ENCODE peak calls at places on chromosomes 7 and 10, in five cellular contexts. K is psoas muscle, S is mucosa of descending colon, C is fibroblast of lung, Q is right atrium auricular region. Y is an unnamed sample.

GRCh38 chr10:125370578-125370977 is 210.2 kb upstream of the CTBP2 start:
- DNase-seq in K (no peak), S (no peak), C (no peak), Q (no peak), Y (no peak)

GRCh38 chr7:36796850-36797618 is 72.7 kb upstream of the AOAH start:
- DNase-seq in K (no peak), S (no peak), C (no peak), Q (no peak), Y (no peak)

GRCh38 chr10:113957013-113957412 is 86.7 kb upstream of the ADRB1 start:
- DNase-seq in K (no peak), S (no peak), C (peak; percentile 87), Q (no peak), Y (no peak)

GRCh38 chr7:45457591-45457990 is 116.6 kb upstream of the ADCY1 start:
- DNase-seq in K (no peak), S (no peak), C (peak; percentile 34), Q (no peak), Y (no peak)

GRCh38 chr10:125160856-125161569 is 650 bp upstream of the CTBP2 start:
- DNase-seq in K (peak; percentile 89), S (peak; percentile 83), C (peak; percentile 89), Q (peak; percentile 83), Y (peak; percentile 37)

GRCh38 chr10:79018591-79019011 is 50.2 kb upstream of the ZMIZ1 start:
- DNase-seq in K (peak; percentile 72), S (no peak), C (peak; percentile 32), Q (no peak), Y (no peak)

GRCh38 chr10:35640474-35640873 is 1.6 kb downstream of the FZD8 start:
- DNase-seq in K (peak; percentile 84), S (peak; percentile 75), C (peak; percentile 73), Q (peak; percentile 70), Y (no peak)

GRCh38 chr7:122430710-122431109 is 126.2 kb upstream of the FEZF1 start:
- DNase-seq in K (no peak), S (no peak), C (peak; percentile 23), Q (no peak), Y (no peak)

GRCh38 chr7:36723951-36724664 is at the start of gene AOAH:
- DNase-seq in K (peak; percentile 65), S (peak; percentile 82), C (no peak), Q (peak; percentile 73), Y (peak; percentile 32)

GRCh38 chr10:58856508-58857240 is 319.8 kb upstream of the PHYHIPL start:
- DNase-seq in K (peak; percentile 60), S (no peak), C (peak; percentile 98), Q (peak; percentile 73), Y (no peak)

GRCh38 chr10:129426670-129427069 is 40.4 kb upstream of the MGMT start:
- DNase-seq in K (no peak), S (no peak), C (no peak), Q (no peak), Y (no peak)

GRCh38 chr7:14321947-14322346 is 332.5 kb upstream of the ETV1 start:
- DNase-seq in K (no peak), S (no peak), C (no peak), Q (no peak), Y (no peak)

GRCh38 chr7:132614428-132615076 is 38.3 kb upstream of the PLXNA4 start:
- DNase-seq in K (peak; percentile 59), S (no peak), C (peak; percentile 25), Q (peak; percentile 63), Y (no peak)

GRCh38 chr7:116173051-116174028 is 37.0 kb upstream of the TES start:
- DNase-seq in K (no peak), S (no peak), C (peak; percentile 59), Q (no peak), Y (no peak)

GRCh38 chr7:102281785-102282184 is 4.9 kb upstream of the SH2B2 start:
- DNase-seq in K (no peak), S (no peak), C (no peak), Q (no peak), Y (no peak)

DNA sequence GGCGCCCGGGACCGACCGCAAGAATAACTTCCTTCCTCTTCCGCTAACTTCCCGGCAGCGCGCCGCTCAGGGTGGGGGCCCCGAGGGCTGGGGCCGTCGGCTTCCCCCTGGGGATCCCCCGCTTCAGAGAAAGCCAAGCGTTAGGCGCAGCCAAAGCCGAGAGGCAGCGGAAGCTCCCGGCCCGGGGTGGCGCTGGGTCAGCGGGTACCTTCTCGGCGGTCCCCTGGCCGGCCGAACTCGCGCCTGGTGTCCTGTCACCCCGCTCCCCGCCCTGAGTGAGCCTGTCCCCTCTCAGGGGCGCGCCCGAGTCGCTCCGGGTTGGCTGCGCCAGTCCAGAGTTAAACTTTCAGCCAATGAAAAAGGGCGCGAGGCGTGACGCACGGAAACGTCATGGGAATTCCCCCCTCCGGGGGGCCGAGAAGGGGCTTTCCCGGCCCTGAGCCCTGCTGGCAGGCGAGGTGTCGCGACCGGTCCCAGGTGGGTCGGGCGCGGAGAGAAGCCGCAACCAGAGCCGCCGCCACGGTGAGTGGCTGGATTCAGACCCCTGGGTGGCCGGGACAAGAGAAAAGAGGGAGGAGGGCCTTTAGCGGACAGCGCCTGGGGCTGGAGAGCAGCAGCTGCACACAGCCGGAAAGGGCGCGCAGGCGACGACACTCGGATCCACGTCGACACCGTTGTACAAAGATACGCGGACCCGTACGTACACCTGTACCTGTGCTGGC is 1.3 kb upstream of the NFKB2 start:
- DNase-seq in K (peak; percentile 96), S (peak; percentile 97), C (peak; percentile 86), Q (peak; percentile 97), Y (peak; percentile 78)
- TF ChIP-seq CTCF in K (no peak), S (no peak), C (no peak), Q (peak; percentile 94), Y (peak; percentile 95)

GRCh38 chr10:101561068-101561915 is 26.8 kb downstream of the POLL start:
- DNase-seq in K (peak; percentile 29), S (no peak), C (no peak), Q (no peak), Y (no peak)

GRCh38 chr10:101562231-101562630 is 25.8 kb downstream of the POLL start:
- DNase-seq in K (peak; percentile 26), S (no peak), C (no peak), Q (no peak), Y (no peak)

GRCh38 chr10:101564490-101564991 is 23.5 kb downstream of the POLL start:
- DNase-seq in K (peak; percentile 48), S (no peak), C (no peak), Q (no peak), Y (no peak)

GRCh38 chr10:101563497-101564040 is 24.5 kb downstream of the POLL start:
- DNase-seq in K (peak; percentile 27), S (no peak), C (no peak), Q (no peak), Y (no peak)

GRCh38 chr10:101563007-101563406 is 25.1 kb downstream of the POLL start:
- DNase-seq in K (peak; percentile 4), S (no peak), C (no peak), Q (no peak), Y (no peak)
- H3K4me3 ChIP-seq in K (no peak overlapping the region), S (no peak overlapping the region), C (no peak overlapping the region), Q (no peak overlapping the region), Y (no peak overlapping the region)

GRCh38 chr7:63029207-63029522 is 969.5 kb upstream of the ZNF722 start:
- DNase-seq in K (no peak), S (no peak), C (no peak), Q (no peak), Y (no peak)

GRCh38 chr7:63030061-63030460 is 968.6 kb upstream of the ZNF722 start:
- DNase-seq in K (no peak), S (no peak), C (no peak), Q (no peak), Y (no peak)

GRCh38 chr7:63027075-63027474 is 971.6 kb upstream of the ZNF722 start:
- DNase-seq in K (no peak), S (no peak), C (no peak), Q (no peak), Y (no peak)

GRCh38 chr7:63025815-63026214 is 972.8 kb upstream of the ZNF722 start:
- DNase-seq in K (no peak), S (no peak), C (no peak), Q (no peak), Y (no peak)

GRCh38 chr7:63028376-63029206 is 970.1 kb upstream of the ZNF722 start:
- DNase-seq in K (no peak), S (no peak), C (no peak), Q (peak; percentile 16), Y (no peak)
- H3K9me3 ChIP-seq in K (peaks cover 6% of the 10 kb centered on the region), S (peaks cover 80% of the 10 kb centered on the region), C (no peaks in the 10 kb centered on the region), Q (peaks cover 7% of the 10 kb centered on the region), Y (peaks cover 53% of the 10 kb centered on the region)

DNA sequence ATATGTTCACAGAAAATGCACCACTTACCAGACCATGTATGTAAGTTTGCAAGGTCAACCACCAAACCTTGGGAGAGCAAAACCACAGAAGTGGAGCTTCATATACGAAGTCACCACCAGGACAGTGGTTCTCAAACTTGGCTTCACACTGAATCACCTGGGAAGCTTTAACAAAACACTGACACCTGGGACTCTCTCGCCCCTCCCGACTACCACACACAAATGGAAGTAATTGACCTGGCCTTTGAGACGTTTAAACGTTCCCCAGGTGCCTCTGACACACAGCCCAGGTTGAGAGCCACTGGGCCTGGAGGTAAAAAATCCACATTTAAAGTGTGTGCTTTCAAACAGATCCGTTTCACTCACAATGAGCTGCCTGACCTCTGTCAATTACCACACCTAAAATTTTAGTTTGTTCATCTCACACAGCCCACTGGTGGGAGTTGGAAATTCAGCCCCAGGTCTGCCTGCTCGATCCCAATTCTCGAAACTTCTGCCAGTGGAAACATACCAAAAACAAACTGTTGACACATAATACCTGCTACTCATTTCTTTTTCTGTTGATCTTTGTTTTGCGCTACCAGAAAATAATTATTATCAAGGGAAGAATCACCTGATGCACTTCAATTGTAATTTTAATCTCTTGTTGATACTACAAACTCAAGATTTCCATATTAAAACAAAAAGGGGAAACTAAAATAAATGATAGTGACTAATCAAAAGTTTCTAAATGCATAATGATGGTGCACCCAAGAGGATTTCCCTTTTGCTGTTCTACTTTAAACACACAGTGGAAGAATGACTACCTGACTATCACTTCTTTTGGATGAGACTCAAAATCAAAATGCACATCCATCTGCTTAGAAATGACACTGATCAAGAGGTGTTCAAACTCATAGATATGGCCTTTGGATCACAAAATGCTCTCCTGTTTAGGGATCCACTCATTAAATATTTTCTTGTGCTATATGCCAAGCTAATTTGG is 26.6 kb downstream of the CDNF start:
- DNase-seq in K (no peak), S (no peak), C (no peak), Q (no peak), Y (no peak)
- TF ChIP-seq CTCF in K (no peak), S (no peak), C (no peak), Q (no peak), Y (no peak)

DNA sequence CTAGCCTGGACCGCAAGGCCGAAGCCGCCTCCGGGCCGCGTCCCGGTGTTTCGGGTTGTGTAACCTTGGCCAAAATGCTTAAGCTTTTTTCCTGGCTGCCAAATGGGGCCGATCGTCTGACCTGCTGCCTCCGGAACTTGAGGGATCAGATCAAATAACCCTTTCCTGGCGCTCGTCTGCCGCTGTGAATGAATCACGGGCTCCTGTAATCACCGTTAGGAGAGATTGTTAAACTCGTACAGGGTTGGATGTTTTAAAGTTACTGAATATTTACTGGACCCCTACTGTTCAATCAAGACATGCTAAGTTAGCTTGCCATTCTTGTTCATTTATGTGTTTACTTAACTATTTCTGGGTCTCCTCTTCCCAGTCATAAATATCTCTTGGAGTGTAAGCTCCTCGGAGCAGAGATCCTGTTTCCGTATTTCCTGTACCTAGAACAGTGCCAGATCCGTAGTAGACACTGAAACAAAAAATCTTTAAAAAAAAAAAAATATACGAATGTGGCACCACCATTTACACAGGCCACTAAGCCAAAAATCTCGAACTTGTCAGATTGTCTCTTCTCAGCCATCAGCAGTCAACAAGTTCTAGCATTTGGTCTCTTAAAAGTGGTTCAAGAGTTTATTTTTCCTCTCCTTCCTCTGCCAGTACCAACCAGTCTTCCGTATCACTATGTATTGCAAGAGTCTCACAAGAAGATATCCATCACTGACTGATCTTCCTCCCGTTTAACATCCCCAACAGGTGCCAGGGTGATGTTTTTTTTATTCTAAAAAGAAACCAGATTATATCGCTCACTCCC is 645 bp upstream of the TM9SF3 start:
- DNase-seq in K (peak; percentile 91), S (no peak), C (peak; percentile 86), Q (peak; percentile 88), Y (no peak)
- H3K4me3 ChIP-seq in K (peak overlapping the region; percentile 96), S (peak overlapping the region; percentile 92), C (peak overlapping the region; percentile 98), Q (peak overlapping the region; percentile 90), Y (peak overlapping the region; percentile 84)